ENCODE peak calls at places on chromosome X, in six cellular contexts. R is A673, K is esophagus squamous epithelium, L is right lobe of liver, V is gastrocnemius medialis, B is sigmoid colon. S is an unnamed sample.

GRCh38 chrX:38636949-38637819 is 75.8 kb downstream of the TSPAN7 start:
- DNase-seq in R (peak), K (no peak), L (no peak), V (no peak), B (no peak), S (no peak)

GRCh38 chrX:30141966-30142365 is 73.4 kb upstream of the MAGEB2 start:
- DNase-seq in R (peak), K (no peak), L (no peak), V (no peak), B (no peak), S (no peak)

GRCh38 chrX:116239944-116240391 is 69.4 kb downstream of the AGTR2 start:
- DNase-seq in R (no peak), K (no peak), L (no peak), V (no peak), B (no peak), S (no peak)

GRCh38 chrX:7542566-7542965 is 300.4 kb upstream of the VCX start:
- DNase-seq in R (no peak), K (no peak), L (no peak), V (no peak), B (no peak), S (no peak)

GRCh38 chrX:101347859-101348451 is 587 bp downstream of the TIMM8A start:
- DNase-seq in R (no peak), K (no peak), L (peak), V (peak), B (no peak), S (no peak)

GRCh38 chrX:134600714-134601113 is 57.6 kb downstream of the PLAC1 start:
- DNase-seq in R (no peak), K (no peak), L (no peak), V (no peak), B (no peak), S (no peak)

GRCh38 chrX:21374994-21375794 is 976 bp downstream of the CNKSR2 start:
- DNase-seq in R (no peak), K (no peak), L (no peak), V (no peak), B (no peak), S (peak)

GRCh38 chrX:150240643-150240970 is 122.5 kb upstream of the MAMLD1 start:
- DNase-seq in R (no peak), K (no peak), L (no peak), V (no peak), B (no peak), S (no peak)

GRCh38 chrX:53018627-53019026 is 30.0 kb upstream of the GPR173 start:
- DNase-seq in R (peak), K (no peak), L (no peak), V (no peak), B (no peak), S (no peak)

GRCh38 chrX:38991656-38992558 is 190.6 kb downstream of the MID1IP1 start:
- DNase-seq in R (no peak), K (no peak), L (no peak), V (no peak), B (no peak), S (no peak)

GRCh38 chrX:134631404-134632346 is 26.6 kb downstream of the PLAC1 start:
- DNase-seq in R (peak), K (no peak), L (no peak), V (no peak), B (peak), S (no peak)

GRCh38 chrX:23334871-23335599 is 386 bp downstream of the PTCHD1 start:
- DNase-seq in R (no peak), K (no peak), L (no peak), V (no peak), B (no peak), S (no peak)

GRCh38 chrX:42094208-42094607 is 170.9 kb upstream of the CASK start:
- DNase-seq in R (no peak), K (no peak), L (no peak), V (no peak), B (no peak), S (no peak)

GRCh38 chrX:12946838-12947544 is 27.9 kb upstream of the TMSB4X start:
- DNase-seq in R (peak), K (peak), L (peak), V (peak), B (peak), S (no peak)

GRCh38 chrX:39848243-39848642 is 249.5 kb downstream of the BCOR start:
- DNase-seq in R (no peak), K (no peak), L (no peak), V (no peak), B (no peak), S (no peak)

GRCh38 chrX:136608295-136608933 is 39.5 kb upstream of the CD40LG start:
- DNase-seq in R (peak), K (no peak), L (peak), V (peak), B (peak), S (peak)

GRCh38 chrX:49000640-49001039 is 1.4 kb downstream of the GRIPAP1 start:
- DNase-seq in R (no peak), K (no peak), L (no peak), V (no peak), B (no peak), S (no peak)
- H3K4me3 ChIP-seq in R (peak), K (no peak), L (no peak), V (no peak), B (no peak), S (no peak)

DNA sequence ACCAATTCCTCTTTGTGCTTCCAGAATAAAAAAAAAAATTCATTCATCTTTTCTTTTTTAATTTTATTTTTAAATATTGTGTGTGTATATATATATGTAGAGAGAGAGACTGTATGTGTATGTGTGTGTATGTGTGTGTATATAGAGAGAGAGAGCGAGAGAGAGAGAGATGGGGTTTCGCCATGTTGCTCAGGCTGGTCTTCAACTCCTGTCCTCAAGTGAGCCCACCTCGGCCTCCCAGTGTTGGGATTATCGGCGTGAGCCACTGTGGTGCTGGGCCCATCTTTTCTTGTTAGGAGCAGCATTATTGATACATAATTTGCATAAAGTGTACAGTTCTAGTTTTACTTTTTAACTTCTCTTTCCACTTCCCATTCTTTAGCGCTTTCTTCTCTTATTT is 33.6 kb downstream of the KDM6A start:
- DNase-seq in R (no peak), K (no peak), L (no peak), V (no peak), B (no peak), S (no peak)
- H3K4me3 ChIP-seq in R (no peak), K (no peak), L (no peak), V (no peak), B (no peak), S (no peak)

DNA sequence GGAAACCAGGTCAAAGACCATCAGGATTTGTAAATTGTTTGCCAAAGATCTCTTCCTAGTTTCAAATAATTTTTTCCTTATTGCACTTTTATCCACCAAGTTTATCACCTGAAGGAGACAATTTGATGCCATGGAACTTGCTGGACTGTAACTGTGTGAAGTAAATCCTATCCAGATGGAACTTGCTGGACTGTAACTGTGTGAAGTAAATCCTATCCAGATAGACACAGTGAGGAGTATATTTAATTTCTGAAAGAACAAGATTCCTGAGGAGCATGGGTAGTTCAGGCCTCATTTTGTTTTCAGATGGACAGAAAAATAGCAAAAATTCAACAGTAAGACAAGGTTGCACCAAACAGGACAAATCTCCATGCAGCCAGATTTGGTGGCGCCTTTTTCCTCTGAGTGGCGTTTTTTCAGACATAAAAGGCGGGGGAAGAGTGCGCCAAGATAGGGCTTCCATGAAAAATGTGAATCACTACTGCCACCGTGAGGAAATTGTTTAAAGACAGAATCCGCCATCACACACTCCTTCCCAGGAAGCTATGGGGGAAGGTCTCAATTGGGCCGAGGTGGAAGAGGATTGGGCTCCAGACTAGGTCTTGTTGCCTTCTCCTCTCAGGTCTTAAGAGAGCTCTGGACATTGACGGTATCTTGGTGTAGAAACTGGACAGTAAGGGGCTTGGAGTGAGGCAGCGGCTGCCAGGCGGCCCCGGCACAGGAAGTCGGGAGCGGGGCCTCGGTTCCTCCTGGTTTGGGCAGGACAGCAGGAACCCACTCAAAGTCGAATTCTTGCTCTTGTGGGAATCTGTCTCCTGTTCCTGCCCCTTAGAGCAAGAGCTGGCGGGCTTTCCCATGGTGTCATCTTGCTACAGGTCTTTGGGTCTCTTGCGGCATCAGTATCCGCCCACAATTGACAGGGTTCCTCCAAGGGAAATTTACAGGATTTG is 234.7 kb downstream of the OR13H1 start:
- DNase-seq in R (peak), K (peak), L (no peak), V (no peak), B (peak), S (no peak)
- H3K4me3 ChIP-seq in R (peak), K (peak), L (peak), V (no peak), B (no peak), S (no peak)

GRCh38 chrX:103830848-103831247 is 1.2 kb downstream of the RAB9B start:
- DNase-seq in R (no peak), K (no peak), L (no peak), V (no peak), B (no peak), S (no peak)
- H3K4me3 ChIP-seq in R (no peak), K (peak), L (no peak), V (no peak), B (peak), S (peak)

DNA sequence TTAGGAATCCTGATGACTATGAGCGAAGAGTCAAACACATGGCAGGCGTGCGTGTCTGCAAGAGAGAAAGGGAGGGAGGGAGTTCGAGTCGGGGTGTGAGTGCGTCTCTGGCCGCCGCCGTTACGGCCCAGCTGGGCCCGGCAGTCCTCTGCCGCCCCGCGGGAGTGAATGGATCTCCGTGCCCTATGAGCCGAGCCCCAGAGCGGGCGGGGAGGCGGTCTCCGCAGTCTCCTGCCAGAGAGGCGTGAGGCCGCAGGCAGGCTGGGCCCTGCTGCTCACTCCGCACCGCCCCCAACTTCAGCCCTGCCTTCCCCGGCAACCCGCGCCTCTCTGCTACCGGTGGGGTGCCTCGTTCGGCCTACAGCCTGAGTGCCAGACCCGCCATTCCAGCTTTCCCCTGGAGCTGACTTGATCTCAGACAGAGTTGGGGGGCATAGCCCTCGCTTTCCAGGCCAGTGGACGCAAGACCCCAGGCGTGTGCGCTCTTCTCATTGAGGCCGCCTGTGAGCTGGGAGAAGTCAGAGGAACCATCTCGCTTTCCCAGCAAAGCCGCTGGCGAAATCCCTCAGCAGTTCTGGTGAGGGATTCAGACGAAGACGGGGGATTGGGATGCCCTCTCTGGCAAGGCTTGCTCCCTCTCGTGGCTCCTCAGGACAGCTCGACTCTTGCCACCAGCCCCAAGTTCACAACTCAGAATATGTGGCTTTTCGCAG is 1.4 kb downstream of the SLC16A2 start:
- DNase-seq in R (peak), K (no peak), L (peak), V (peak), B (peak), S (peak)
- H3K4me3 ChIP-seq in R (peak), K (peak), L (peak), V (peak), B (peak), S (peak)